ENCODE peak calls at places on chromosomes 5 and 9, in ten cellular contexts. M is A549, P is esophagus squamous epithelium, S is NB4, X is adrenal gland, G is stomach, A is prostate gland, D is uterus, J is thyroid gland, W is spleen. I is an unnamed sample.

GRCh38 chr5:152290181-152290580 is 114.9 kb downstream of the NMUR2 start:
- DNase-seq in X (no peak), G (no peak), D (no peak), J (no peak), S (no peak), W (no peak), M (no peak), P (no peak), A (no peak), I (no peak)

GRCh38 chr5:160269017-160269416 is 39.7 kb downstream of the FABP6 start:
- DNase-seq in G (peak; percentile 73), D (peak; percentile 76), S (peak; percentile 77), X (peak; percentile 93), A (peak; percentile 52), P (peak; percentile 39), M (no peak), J (peak; percentile 89), W (peak; percentile 95), I (peak; percentile 50)

GRCh38 chr5:130316971-130317421 is 412.7 kb downstream of the CHSY3 start:
- DNase-seq in M (no peak), D (no peak), S (no peak), P (no peak), W (no peak), G (no peak), A (no peak), J (no peak), X (no peak), I (no peak)

GRCh38 chr5:58530942-58531490 is 39.8 kb downstream of the GAPT start:
- DNase-seq in W (no peak), J (no peak), A (no peak), P (no peak), M (no peak), X (no peak), D (no peak), G (no peak), S (no peak), I (no peak)

GRCh38 chr5:155514105-155514563 is 500.6 kb downstream of the KIF4B start:
- DNase-seq in P (no peak), D (no peak), X (no peak), M (no peak), W (no peak), S (no peak), G (no peak), A (no peak), J (no peak), I (no peak)

GRCh38 chr5:171806976-171807823 is 21.6 kb downstream of the SMIM23 start:
- DNase-seq in D (no peak), A (no peak), S (peak; percentile 33), P (no peak), M (no peak), G (no peak), X (no peak), J (peak; percentile 11), W (peak; percentile 19), I (no peak)

GRCh38 chr9:84832453-84832852 is 162.9 kb downstream of the NTRK2 start:
- DNase-seq in D (no peak), J (no peak), G (no peak), A (no peak), P (no peak), X (no peak), M (no peak), W (no peak), S (peak; percentile 2), I (no peak)

GRCh38 chr5:127046343-127047072 is 16.1 kb upstream of the MARCHF3 start:
- DNase-seq in J (no peak), A (no peak), M (no peak), S (no peak), G (no peak), P (no peak), X (no peak), W (no peak), D (no peak), I (no peak)

GRCh38 chr9:19429590-19429989 is 20.8 kb downstream of the ACER2 start:
- DNase-seq in G (no peak), A (no peak), D (no peak), J (no peak), M (no peak), X (no peak), W (no peak), S (no peak), P (no peak), I (no peak)

GRCh38 chr5:108487951-108488350 is 106.1 kb upstream of the FBXL17 start:
- DNase-seq in W (no peak), D (no peak), J (no peak), P (no peak), A (no peak), M (no peak), G (no peak), S (no peak), X (no peak), I (no peak)

GRCh38 chr5:108481355-108481931 is 99.5 kb upstream of the FBXL17 start:
- DNase-seq in S (peak; percentile 36), M (no peak), G (no peak), P (no peak), A (no peak), W (no peak), D (no peak), X (peak; percentile 21), J (no peak), I (no peak)

DNA sequence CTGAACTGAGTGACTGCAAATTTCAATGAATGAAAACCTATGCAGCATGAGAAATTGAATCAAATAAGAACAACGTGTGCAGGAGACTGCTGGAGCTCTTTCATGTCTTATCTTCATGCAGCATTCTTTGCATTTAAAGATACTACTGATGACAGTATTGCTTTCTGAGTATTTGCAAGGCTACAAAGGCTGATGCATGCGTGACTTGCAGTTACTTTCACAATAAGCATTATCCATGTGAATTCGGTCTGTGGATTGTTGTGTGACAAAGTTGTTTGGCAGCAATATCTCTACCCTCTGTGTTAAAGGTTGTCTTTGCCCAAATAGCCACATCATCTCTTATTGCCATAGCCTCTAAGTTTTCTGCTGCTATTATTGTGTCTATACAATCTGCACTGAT is 102.1 kb upstream of the FBXL17 start:
- DNase-seq in W (no peak), S (no peak), M (no peak), A (no peak), J (no peak), G (no peak), P (no peak), X (no peak), D (no peak), I (no peak)
- TF ChIP-seq POLR2A in W (no peak), S (no peak), M (no peak), A (no peak), J (no peak), G (no peak), P (no peak), X (no peak), D (no peak), I (no peak)

DNA sequence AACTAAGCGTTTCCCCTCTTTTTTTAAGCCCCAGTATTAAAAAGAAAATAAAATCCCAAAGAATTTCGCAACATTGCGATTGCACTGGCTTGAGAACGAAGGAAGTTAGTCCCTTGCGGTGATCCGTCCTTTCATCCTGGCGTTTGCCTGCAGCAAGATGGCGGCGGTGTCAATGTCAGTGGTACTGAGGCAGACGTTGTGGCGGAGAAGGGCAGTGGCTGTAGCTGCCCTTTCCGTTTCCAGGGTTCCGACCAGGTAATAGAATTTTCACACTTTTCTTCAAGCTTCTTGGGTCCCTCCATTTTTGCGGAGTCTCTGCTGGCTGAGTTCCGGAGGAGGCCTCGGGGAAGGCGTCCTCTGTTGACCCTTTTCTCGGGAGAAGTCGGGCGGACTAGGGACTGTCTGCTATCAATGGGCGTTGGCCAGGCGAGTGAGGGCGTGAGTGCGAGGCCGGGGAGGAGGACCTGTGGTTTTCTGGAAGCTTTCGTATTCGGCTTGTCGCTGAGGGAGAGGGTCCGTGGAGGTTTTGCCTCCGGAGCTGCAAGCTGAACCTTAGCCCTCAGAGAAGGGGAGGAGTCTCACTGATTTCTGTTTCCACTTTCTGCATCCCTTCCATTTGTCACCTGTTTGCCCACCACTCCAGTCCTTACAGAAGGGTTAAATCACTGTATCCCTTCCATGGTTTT is at the start of gene NDUFS4:
- DNase-seq in W (peak; percentile 90), M (peak; percentile 49), S (peak; percentile 93), A (peak; percentile 79), G (peak; percentile 86), D (peak; percentile 89), P (peak; percentile 10), J (peak; percentile 85), X (peak; percentile 95), I (peak; percentile 37)
- TF ChIP-seq POLR2A in W (no peak), M (peak; percentile 85), S (peak; percentile 65), A (no peak), G (no peak), D (peak; percentile 31), P (no peak), J (peak; percentile 71), X (no peak), I (peak; percentile 90)

DNA sequence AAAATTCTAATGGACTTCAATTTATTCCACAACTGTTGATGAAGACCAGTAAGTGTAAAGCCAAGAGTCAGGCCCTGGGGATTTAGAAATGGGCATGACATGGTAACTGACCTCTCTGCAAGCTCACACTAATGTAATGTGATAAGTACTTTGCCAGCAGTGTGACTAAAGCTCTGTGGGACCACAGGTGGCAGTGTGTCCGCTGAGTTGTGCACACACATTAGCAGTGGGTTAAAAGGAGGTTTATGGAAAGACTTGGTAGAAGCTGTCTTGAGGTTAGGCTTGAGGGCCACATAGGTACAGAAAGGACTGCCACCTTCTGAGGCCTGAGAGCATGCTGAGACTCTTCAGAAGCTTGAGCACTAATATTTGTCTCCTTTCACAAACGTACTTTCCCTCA is 67.6 kb downstream of the UBAP1 start:
- DNase-seq in W (no peak), A (no peak), M (no peak), X (no peak), P (no peak), G (no peak), S (peak; percentile 32), J (no peak), D (no peak), I (no peak)
- TF ChIP-seq POLR2A in W (no peak), A (no peak), M (no peak), X (no peak), P (no peak), G (no peak), S (no peak), J (no peak), D (no peak), I (no peak)

GRCh38 chr5:38830521-38831051 is 15.2 kb upstream of the OSMR start:
- DNase-seq in P (no peak), G (no peak), A (no peak), D (no peak), M (no peak), J (no peak), S (no peak), W (no peak), X (no peak), I (no peak)

GRCh38 chr5:38824821-38825220 is 21.0 kb upstream of the OSMR start:
- DNase-seq in S (no peak), X (no peak), A (no peak), G (no peak), M (no peak), D (no peak), J (no peak), P (no peak), W (no peak), I (no peak)

GRCh38 chr5:38825494-38825893 is 20.3 kb upstream of the OSMR start:
- DNase-seq in W (no peak), P (no peak), S (no peak), J (no peak), X (no peak), D (no peak), G (no peak), A (no peak), M (no peak), I (no peak)

GRCh38 chr5:38831117-38831516 is 14.7 kb upstream of the OSMR start:
- DNase-seq in J (no peak), W (no peak), P (no peak), S (no peak), G (no peak), A (no peak), X (no peak), M (no peak), D (no peak), I (no peak)

GRCh38 chr5:38827525-38827924 is 18.3 kb upstream of the OSMR start:
- DNase-seq in S (no peak), G (no peak), A (no peak), J (no peak), M (no peak), W (no peak), X (no peak), P (no peak), D (no peak), I (no peak)
- TF ChIP-seq POLR2A in S (no peak), G (no peak), A (no peak), J (no peak), M (no peak), W (no peak), X (no peak), P (no peak), D (no peak), I (no peak)